ENCODE peak calls at places on chromosomes 4 and X, in nine cellular contexts. One of them, this sample, is unnamed.

GRCh38 chr4:174198396-174199179 is 84.9 kb downstream of the FBXO8 start:
- DNase-seq in PC-3: peak
- DNase-seq in RWPE2: no peak
- DNase-seq in GM04504: peak
- DNase-seq in Calu3: no peak
- DNase-seq in MM.1S: no peak
- DNase-seq in NCI-H2171: no peak
- DNase-seq in CD8-positive, alpha-beta T cell: no peak
- DNase-seq in epithelial cell of esophagus: peak
- DNase-seq in this sample: peak

GRCh38 chr4:16227462-16227868 is 1.2 kb upstream of the TAPT1 start:
- DNase-seq in PC-3: peak
- DNase-seq in RWPE2: no peak
- DNase-seq in GM04504: no peak
- DNase-seq in Calu3: peak
- DNase-seq in MM.1S: peak
- DNase-seq in NCI-H2171: peak
- DNase-seq in CD8-positive, alpha-beta T cell: no peak
- DNase-seq in epithelial cell of esophagus: peak
- DNase-seq in this sample: no peak

GRCh38 chrX:154024271-154024670 is 4.6 kb upstream of the IRAK1 start:
- DNase-seq in PC-3: no peak
- DNase-seq in RWPE2: no peak
- DNase-seq in GM04504: no peak
- DNase-seq in Calu3: no peak
- DNase-seq in MM.1S: no peak
- DNase-seq in NCI-H2171: no peak
- DNase-seq in CD8-positive, alpha-beta T cell: no peak
- DNase-seq in epithelial cell of esophagus: no peak
- DNase-seq in this sample: no peak

GRCh38 chr4:1192091-1192492 is 19.7 kb upstream of the SPON2 start:
- DNase-seq in PC-3: peak
- DNase-seq in RWPE2: peak
- DNase-seq in GM04504: peak
- DNase-seq in Calu3: peak
- DNase-seq in MM.1S: no peak
- DNase-seq in NCI-H2171: no peak
- DNase-seq in CD8-positive, alpha-beta T cell: no peak
- DNase-seq in epithelial cell of esophagus: peak
- DNase-seq in this sample: peak

GRCh38 chr4:188697217-188697616 is 558.0 kb downstream of the TRIML1 start:
- DNase-seq in PC-3: no peak
- DNase-seq in RWPE2: no peak
- DNase-seq in GM04504: no peak
- DNase-seq in Calu3: no peak
- DNase-seq in MM.1S: no peak
- DNase-seq in NCI-H2171: no peak
- DNase-seq in CD8-positive, alpha-beta T cell: no peak
- DNase-seq in epithelial cell of esophagus: no peak
- DNase-seq in this sample: no peak

GRCh38 chr4:108355523-108356208 is 186.9 kb upstream of the LEF1 start:
- DNase-seq in PC-3: no peak
- DNase-seq in RWPE2: no peak
- DNase-seq in GM04504: no peak
- DNase-seq in Calu3: no peak
- DNase-seq in MM.1S: peak
- DNase-seq in NCI-H2171: no peak
- DNase-seq in CD8-positive, alpha-beta T cell: no peak
- DNase-seq in epithelial cell of esophagus: no peak
- DNase-seq in this sample: no peak

GRCh38 chr4:30720021-30720655 is at the start of gene PCDH7:
- DNase-seq in PC-3: peak
- DNase-seq in RWPE2: no peak
- DNase-seq in GM04504: no peak
- DNase-seq in Calu3: peak
- DNase-seq in MM.1S: no peak
- DNase-seq in NCI-H2171: no peak
- DNase-seq in CD8-positive, alpha-beta T cell: no peak
- DNase-seq in epithelial cell of esophagus: peak
- DNase-seq in this sample: peak

GRCh38 chr4:90345549-90345948 is 218.4 kb downstream of the CCSER1 start:
- DNase-seq in PC-3: no peak
- DNase-seq in RWPE2: no peak
- DNase-seq in GM04504: no peak
- DNase-seq in Calu3: no peak
- DNase-seq in MM.1S: no peak
- DNase-seq in NCI-H2171: no peak
- DNase-seq in CD8-positive, alpha-beta T cell: no peak
- DNase-seq in epithelial cell of esophagus: no peak
- DNase-seq in this sample: no peak

GRCh38 chr4:129583868-129584267 is 487.9 kb downstream of the C4orf33 start:
- DNase-seq in PC-3: no peak
- DNase-seq in RWPE2: no peak
- DNase-seq in GM04504: no peak
- DNase-seq in Calu3: no peak
- DNase-seq in MM.1S: no peak
- DNase-seq in NCI-H2171: no peak
- DNase-seq in CD8-positive, alpha-beta T cell: no peak
- DNase-seq in epithelial cell of esophagus: peak
- DNase-seq in this sample: no peak

GRCh38 chr4:151315212-151315886 is 10.1 kb downstream of the SH3D19 start:
- DNase-seq in PC-3: peak
- DNase-seq in RWPE2: no peak
- DNase-seq in GM04504: no peak
- DNase-seq in Calu3: no peak
- DNase-seq in MM.1S: no peak
- DNase-seq in NCI-H2171: no peak
- DNase-seq in CD8-positive, alpha-beta T cell: no peak
- DNase-seq in epithelial cell of esophagus: peak
- DNase-seq in this sample: peak

GRCh38 chr4:185969657-185970056 is 99.3 kb upstream of the TLR3 start:
- DNase-seq in PC-3: no peak
- DNase-seq in RWPE2: no peak
- DNase-seq in GM04504: no peak
- DNase-seq in Calu3: no peak
- DNase-seq in MM.1S: no peak
- DNase-seq in NCI-H2171: no peak
- DNase-seq in CD8-positive, alpha-beta T cell: no peak
- DNase-seq in epithelial cell of esophagus: no peak
- DNase-seq in this sample: no peak

GRCh38 chr4:24001945-24002640 is 112.2 kb upstream of the PPARGC1A start:
- DNase-seq in PC-3: no peak
- DNase-seq in RWPE2: no peak
- DNase-seq in GM04504: no peak
- DNase-seq in Calu3: no peak
- DNase-seq in MM.1S: no peak
- DNase-seq in NCI-H2171: no peak
- DNase-seq in CD8-positive, alpha-beta T cell: no peak
- DNase-seq in epithelial cell of esophagus: peak
- DNase-seq in this sample: no peak

GRCh38 chrX:109635151-109635550 is 10.2 kb upstream of the KCNE5 start:
- DNase-seq in PC-3: peak
- DNase-seq in RWPE2: no peak
- DNase-seq in GM04504: no peak
- DNase-seq in Calu3: peak
- DNase-seq in MM.1S: peak
- DNase-seq in NCI-H2171: no peak
- DNase-seq in CD8-positive, alpha-beta T cell: no peak
- DNase-seq in epithelial cell of esophagus: peak
- DNase-seq in this sample: no peak

GRCh38 chr4:8009710-8010534 is 70.3 kb upstream of the AFAP1 start:
- DNase-seq in PC-3: no peak
- DNase-seq in RWPE2: no peak
- DNase-seq in GM04504: no peak
- DNase-seq in Calu3: no peak
- DNase-seq in MM.1S: no peak
- DNase-seq in NCI-H2171: no peak
- DNase-seq in CD8-positive, alpha-beta T cell: no peak
- DNase-seq in epithelial cell of esophagus: no peak
- DNase-seq in this sample: no peak

GRCh38 chr4:80335554-80336358 is at the start of gene CFAP299:
- DNase-seq in PC-3: no peak
- DNase-seq in RWPE2: peak
- DNase-seq in GM04504: peak
- DNase-seq in Calu3: peak
- DNase-seq in MM.1S: peak
- DNase-seq in NCI-H2171: peak
- DNase-seq in CD8-positive, alpha-beta T cell: peak
- DNase-seq in epithelial cell of esophagus: peak
- DNase-seq in this sample: peak

GRCh38 chr4:997375-998071 is 4.3 kb upstream of the SLC26A1 start:
- DNase-seq in PC-3: peak
- DNase-seq in RWPE2: no peak
- DNase-seq in GM04504: no peak
- DNase-seq in Calu3: no peak
- DNase-seq in MM.1S: no peak
- DNase-seq in NCI-H2171: no peak
- DNase-seq in CD8-positive, alpha-beta T cell: no peak
- DNase-seq in epithelial cell of esophagus: no peak
- DNase-seq in this sample: no peak

GRCh38 chr4:4269326-4269725 is 20.6 kb downstream of the LYAR start:
- DNase-seq in PC-3: no peak
- DNase-seq in RWPE2: no peak
- DNase-seq in GM04504: no peak
- DNase-seq in Calu3: no peak
- DNase-seq in MM.1S: no peak
- DNase-seq in NCI-H2171: no peak
- DNase-seq in CD8-positive, alpha-beta T cell: peak
- DNase-seq in epithelial cell of esophagus: no peak
- DNase-seq in this sample: no peak

GRCh38 chr4:7781361-7781760 is 158.3 kb downstream of the AFAP1 start:
- DNase-seq in PC-3: no peak
- DNase-seq in RWPE2: peak
- DNase-seq in GM04504: peak
- DNase-seq in Calu3: no peak
- DNase-seq in MM.1S: no peak
- DNase-seq in NCI-H2171: no peak
- DNase-seq in CD8-positive, alpha-beta T cell: no peak
- DNase-seq in epithelial cell of esophagus: peak
- DNase-seq in this sample: no peak

GRCh38 chr4:51842167-51842553 is 793 bp upstream of the DCUN1D4 start:
- DNase-seq in PC-3: no peak
- DNase-seq in RWPE2: no peak
- DNase-seq in GM04504: peak
- DNase-seq in Calu3: no peak
- DNase-seq in MM.1S: no peak
- DNase-seq in NCI-H2171: no peak
- DNase-seq in CD8-positive, alpha-beta T cell: no peak
- DNase-seq in epithelial cell of esophagus: no peak
- DNase-seq in this sample: peak

GRCh38 chrX:64996805-64997204 is 20.6 kb upstream of the ZC4H2 start:
- DNase-seq in PC-3: no peak
- DNase-seq in RWPE2: no peak
- DNase-seq in GM04504: no peak
- DNase-seq in Calu3: no peak
- DNase-seq in MM.1S: no peak
- DNase-seq in NCI-H2171: no peak
- DNase-seq in CD8-positive, alpha-beta T cell: no peak
- DNase-seq in epithelial cell of esophagus: no peak
- DNase-seq in this sample: no peak

GRCh38 chr4:3689576-3690551 is 76.3 kb upstream of the ADRA2C start:
- DNase-seq in PC-3: no peak
- DNase-seq in RWPE2: peak
- DNase-seq in GM04504: no peak
- DNase-seq in Calu3: no peak
- DNase-seq in MM.1S: no peak
- DNase-seq in NCI-H2171: no peak
- DNase-seq in CD8-positive, alpha-beta T cell: no peak
- DNase-seq in epithelial cell of esophagus: no peak
- DNase-seq in this sample: no peak

GRCh38 chr4:158760866-158761265 is 8.0 kb upstream of the FNIP2 start:
- DNase-seq in PC-3: no peak
- DNase-seq in RWPE2: no peak
- DNase-seq in GM04504: no peak
- DNase-seq in Calu3: no peak
- DNase-seq in MM.1S: no peak
- DNase-seq in NCI-H2171: no peak
- DNase-seq in CD8-positive, alpha-beta T cell: no peak
- DNase-seq in epithelial cell of esophagus: peak
- DNase-seq in this sample: no peak

GRCh38 chr4:3714642-3715001 is 51.6 kb upstream of the ADRA2C start:
- DNase-seq in PC-3: no peak
- DNase-seq in RWPE2: no peak
- DNase-seq in GM04504: no peak
- DNase-seq in Calu3: no peak
- DNase-seq in MM.1S: no peak
- DNase-seq in NCI-H2171: no peak
- DNase-seq in CD8-positive, alpha-beta T cell: no peak
- DNase-seq in epithelial cell of esophagus: no peak
- DNase-seq in this sample: no peak

GRCh38 chrX:49230500-49231232 is 2.5 kb downstream of the CACNA1F start:
- DNase-seq in PC-3: no peak
- DNase-seq in RWPE2: no peak
- DNase-seq in GM04504: no peak
- DNase-seq in Calu3: peak
- DNase-seq in MM.1S: peak
- DNase-seq in NCI-H2171: peak
- DNase-seq in CD8-positive, alpha-beta T cell: peak
- DNase-seq in epithelial cell of esophagus: peak
- DNase-seq in this sample: no peak

GRCh38 chr4:100882661-100883060 is 364.8 kb upstream of the EMCN start:
- DNase-seq in PC-3: no peak
- DNase-seq in RWPE2: no peak
- DNase-seq in GM04504: no peak
- DNase-seq in Calu3: no peak
- DNase-seq in MM.1S: no peak
- DNase-seq in NCI-H2171: no peak
- DNase-seq in CD8-positive, alpha-beta T cell: no peak
- DNase-seq in epithelial cell of esophagus: no peak
- DNase-seq in this sample: no peak

GRCh38 chr4:6688879-6689505 is 4.7 kb upstream of the S100P start:
- DNase-seq in PC-3: peak
- DNase-seq in RWPE2: peak
- DNase-seq in GM04504: peak
- DNase-seq in Calu3: peak
- DNase-seq in MM.1S: peak
- DNase-seq in NCI-H2171: no peak
- DNase-seq in CD8-positive, alpha-beta T cell: peak
- DNase-seq in epithelial cell of esophagus: peak
- DNase-seq in this sample: peak

GRCh38 chr4:66298596-66298995 is 628.3 kb upstream of the EPHA5 start:
- DNase-seq in PC-3: peak
- DNase-seq in RWPE2: no peak
- DNase-seq in GM04504: no peak
- DNase-seq in Calu3: no peak
- DNase-seq in MM.1S: no peak
- DNase-seq in NCI-H2171: no peak
- DNase-seq in CD8-positive, alpha-beta T cell: no peak
- DNase-seq in epithelial cell of esophagus: peak
- DNase-seq in this sample: no peak

GRCh38 chr4:36904823-36905222 is 339.7 kb upstream of the NWD2 start:
- DNase-seq in PC-3: no peak
- DNase-seq in RWPE2: no peak
- DNase-seq in GM04504: no peak
- DNase-seq in Calu3: no peak
- DNase-seq in MM.1S: no peak
- DNase-seq in NCI-H2171: no peak
- DNase-seq in CD8-positive, alpha-beta T cell: no peak
- DNase-seq in epithelial cell of esophagus: no peak
- DNase-seq in this sample: no peak

GRCh38 chr4:5707366-5708133 is 809 bp downstream of the EVC2 start:
- DNase-seq in PC-3: no peak
- DNase-seq in RWPE2: no peak
- DNase-seq in GM04504: no peak
- DNase-seq in Calu3: no peak
- DNase-seq in MM.1S: no peak
- DNase-seq in NCI-H2171: no peak
- DNase-seq in CD8-positive, alpha-beta T cell: no peak
- DNase-seq in epithelial cell of esophagus: no peak
- DNase-seq in this sample: no peak

GRCh38 chrX:78540171-78540570 is 119.0 kb downstream of the RTL3 start:
- DNase-seq in PC-3: no peak
- DNase-seq in RWPE2: no peak
- DNase-seq in GM04504: no peak
- DNase-seq in Calu3: no peak
- DNase-seq in MM.1S: no peak
- DNase-seq in NCI-H2171: no peak
- DNase-seq in CD8-positive, alpha-beta T cell: no peak
- DNase-seq in epithelial cell of esophagus: no peak
- DNase-seq in this sample: no peak

GRCh38 chr4:102867278-102868152 is 1.3 kb upstream of the CISD2 start:
- DNase-seq in PC-3: no peak
- DNase-seq in RWPE2: no peak
- DNase-seq in GM04504: no peak
- DNase-seq in Calu3: no peak
- DNase-seq in MM.1S: peak
- DNase-seq in NCI-H2171: no peak
- DNase-seq in CD8-positive, alpha-beta T cell: no peak
- DNase-seq in epithelial cell of esophagus: no peak
- DNase-seq in this sample: no peak